ENCODE peak calls at places on chromosomes 11 and 22, in seven cellular contexts. C is HCT116; W is pancreas; L is stimulated activated CD4-positive, alpha-beta T cell treated with anti-CD3 and anti-CD28 coated beads, Interleukin-12 subunit alpha, Interleukin-12 subunit beta, amount 100 ng/mL, for 48 hours; M is GM20000; K is KG1; J is GM13977. R is an unnamed sample.

GRCh38 chr22:22705328-22706100 is 61.1 kb downstream of the GGTLC2 start:
- DNase-seq in C (no peak), W (no peak), L (no peak), K (no peak), M (no peak), J (no peak), R (no peak)

GRCh38 chr11:70124321-70125061 is 46.4 kb downstream of the ANO1 start:
- DNase-seq in K (no peak), J (no peak), C (no peak), L (no peak), M (no peak), W (peak), R (no peak)

GRCh38 chr11:65766535-65766934 is 14.2 kb downstream of the AP5B1 start:
- DNase-seq in J (no peak), C (no peak), K (no peak), L (no peak), M (no peak), W (no peak), R (no peak)

GRCh38 chr11:85718126-85718943 is 32.3 kb upstream of the CCDC89 start:
- DNase-seq in W (no peak), C (no peak), L (no peak), K (no peak), J (no peak), M (no peak), R (no peak)

GRCh38 chr11:82406611-82407010 is 327.1 kb downstream of the FAM181B start:
- DNase-seq in M (no peak), W (no peak), C (no peak), L (no peak), J (no peak), K (no peak), R (no peak)

GRCh38 chr11:118435893-118436624 is at the start of gene KMT2A:
- DNase-seq in W (peak), K (peak), M (peak), C (peak), L (peak), J (peak), R (peak)

GRCh38 chr11:68377389-68377795 is 65.0 kb downstream of the LRP5 start:
- DNase-seq in J (no peak), W (peak), C (no peak), M (no peak), K (no peak), L (no peak), R (no peak)

GRCh38 chr11:19846654-19847330 is 134.2 kb downstream of the NAV2 start:
- DNase-seq in L (no peak), J (no peak), K (no peak), C (no peak), M (no peak), W (no peak), R (no peak)

GRCh38 chr11:73194593-73194992 is 23.5 kb upstream of the P2RY2 start:
- DNase-seq in K (no peak), J (no peak), W (no peak), M (no peak), L (no peak), C (no peak), R (no peak)